ENCODE peak calls at places on chromosomes 6 and 20, in five cellular contexts. C is midbrain, I is cardiac fibroblast, B is germinal center, E is HCT116. Z is an unnamed sample.

GRCh38 chr6:2891768-2892170 is 11.3 kb downstream of the SERPINB9 start:
- DNase-seq in C (no peak), I (no peak), B (peak), E (no peak), Z (peak)

GRCh38 chr6:169780571-169781091 is 29.2 kb downstream of the ERMARD start:
- DNase-seq in C (no peak), I (no peak), B (no peak), E (no peak), Z (no peak)

GRCh38 chr6:78089551-78089950 is 436.7 kb downstream of the MEI4 start:
- DNase-seq in C (no peak), I (no peak), B (no peak), E (no peak), Z (no peak)

GRCh38 chr6:5992551-5993225 is 14.0 kb downstream of the NRN1 start:
- DNase-seq in C (no peak), I (no peak), B (no peak), E (no peak), Z (no peak)

GRCh38 chr20:49346682-49347081 is 68.8 kb upstream of the ZNFX1 start:
- DNase-seq in C (no peak), I (no peak), B (no peak), E (no peak), Z (no peak)

GRCh38 chr6:5497896-5498578 is 236.7 kb downstream of the FARS2 start:
- DNase-seq in C (no peak), I (peak), B (no peak), E (no peak), Z (no peak)

GRCh38 chr6:1143655-1144054 is 168.2 kb upstream of the FOXQ1 start:
- DNase-seq in C (no peak), I (no peak), B (no peak), E (no peak), Z (no peak)

GRCh38 chr6:161003336-161003735 is 11.8 kb downstream of the MAP3K4 start:
- DNase-seq in C (no peak), I (peak), B (no peak), E (no peak), Z (no peak)

GRCh38 chr20:50101900-50102299 is 11.1 kb downstream of the UBE2V1 start:
- DNase-seq in C (no peak), I (no peak), B (no peak), E (no peak), Z (no peak)

GRCh38 chr6:22570185-22570551 is 802 bp downstream of the HDGFL1 start:
- DNase-seq in C (no peak), I (no peak), B (no peak), E (no peak), Z (no peak)

GRCh38 chr6:4130357-4130987 is 4.9 kb downstream of the ECI2 start:
- DNase-seq in C (no peak), I (no peak), B (no peak), E (no peak), Z (no peak)

GRCh38 chr6:5341845-5342244 is 80.5 kb downstream of the FARS2 start:
- DNase-seq in C (no peak), I (no peak), B (no peak), E (no peak), Z (no peak)

GRCh38 chr20:20549699-20550098 is 162.7 kb downstream of the RALGAPA2 start:
- DNase-seq in C (no peak), I (peak), B (no peak), E (peak), Z (no peak)

GRCh38 chr6:33147807-33148666 is 44.2 kb downstream of the COL11A2 start:
- DNase-seq in C (peak), I (peak), B (peak), E (peak), Z (no peak)

GRCh38 chr6:131733376-131734016 is 22.7 kb upstream of the CTAGE9 start:
- DNase-seq in C (peak), I (peak), B (no peak), E (no peak), Z (no peak)

GRCh38 chr20:24992420-24993205 is at the start of gene APMAP:
- DNase-seq in C (peak), I (peak), B (peak), E (peak), Z (peak)

GRCh38 chr20:4014031-4014474 is 1.3 kb downstream of the RNF24 start:
- DNase-seq in C (peak), I (peak), B (no peak), E (peak), Z (peak)

GRCh38 chr20:62274332-62275262 is 28.2 kb upstream of the ADRM1 start:
- DNase-seq in C (no peak), I (no peak), B (no peak), E (no peak), Z (no peak)

GRCh38 chr6:26240157-26240980 is 124.6 kb upstream of the BTN3A2 start:
- DNase-seq in C (peak), I (peak), B (peak), E (no peak), Z (no peak)

GRCh38 chr20:62875419-62876355 is 14.1 kb upstream of the TCFL5 start:
- DNase-seq in C (peak), I (peak), B (no peak), E (peak), Z (peak)

GRCh38 chr20:34055290-34055689 is 56.8 kb downstream of the EIF2S2 start:
- DNase-seq in C (no peak), I (no peak), B (no peak), E (no peak), Z (no peak)

GRCh38 chr20:23587631-23588030 is 18.1 kb downstream of the CST9 start:
- DNase-seq in C (no peak), I (no peak), B (no peak), E (no peak), Z (no peak)